ENCODE peak calls at places on chromosome 18, in ten cellular contexts. A is body of pancreas, C is endothelial cell, Y is progenitor cell of endocrine pancreas, U is astrocyte of the spinal cord, F is coronary artery, B is HFFc6, H is GM10248, D is fibroblast of villous mesenchyme, X is GM23338. L is an unnamed sample.

GRCh38 chr18:40957533-40958070 is 997.4 kb upstream of the PIK3C3 start:
- DNase-seq in A (no peak), H (no peak), F (no peak), X (peak; percentile 38), Y (no peak), C (no peak), U (no peak), D (no peak), B (no peak), L (no peak)

GRCh38 chr18:56148373-56148772 is 490.0 kb downstream of the TXNL1 start:
- DNase-seq in D (no peak), U (peak; percentile 82), H (no peak), A (no peak), Y (no peak), B (peak; percentile 86), C (no peak), X (no peak), F (no peak), L (peak; percentile 35)

GRCh38 chr18:80022613-80023012 is 11.6 kb upstream of the RBFA start:
- DNase-seq in U (peak; percentile 41), D (peak; percentile 41), X (peak; percentile 42), B (no peak), H (no peak), A (no peak), C (no peak), F (no peak), Y (no peak), L (peak; percentile 44)

GRCh38 chr18:6877288-6877687 is 147.8 kb downstream of the ARHGAP28 start:
- DNase-seq in C (no peak), F (no peak), H (no peak), X (no peak), B (no peak), U (no peak), A (no peak), Y (no peak), D (no peak), L (no peak)

GRCh38 chr18:76643996-76644395 is 149.0 kb upstream of the ZNF516 start:
- DNase-seq in U (no peak), X (no peak), F (no peak), B (no peak), H (no peak), C (no peak), D (no peak), A (no peak), Y (no peak), L (no peak)

GRCh38 chr18:14974576-14974975 is 226.6 kb downstream of the ANKRD30B start:
- DNase-seq in Y (no peak), D (no peak), U (no peak), C (no peak), H (no peak), B (no peak), A (no peak), F (no peak), X (no peak), L (no peak)

GRCh38 chr18:32346667-32347066 is 124.0 kb downstream of the GAREM1 start:
- DNase-seq in U (peak; percentile 54), D (no peak), X (peak; percentile 52), C (no peak), H (no peak), B (no peak), Y (no peak), F (no peak), A (no peak), L (peak; percentile 37)

GRCh38 chr18:76720683-76721082 is 101.7 kb upstream of the ZNF236 start:
- DNase-seq in D (peak; percentile 62), F (peak; percentile 24), Y (no peak), U (no peak), H (no peak), B (no peak), A (no peak), C (no peak), X (no peak), L (peak; percentile 19)

GRCh38 chr18:59950215-59950944 is 50.6 kb downstream of the PMAIP1 start:
- DNase-seq in A (peak; percentile 60), C (no peak), U (peak; percentile 46), X (no peak), B (no peak), H (no peak), Y (no peak), D (no peak), F (no peak), L (no peak)

GRCh38 chr18:53147472-53147871 is 807.5 kb downstream of the DCC start:
- DNase-seq in A (no peak), H (no peak), B (no peak), D (no peak), Y (no peak), F (no peak), U (no peak), C (no peak), X (no peak), L (no peak)

GRCh38 chr18:53148056-53148574 is 808.1 kb downstream of the DCC start:
- DNase-seq in A (no peak), C (no peak), F (no peak), Y (no peak), B (no peak), U (no peak), X (no peak), D (no peak), H (no peak), L (no peak)

GRCh38 chr18:53153800-53154199 is 813.8 kb downstream of the DCC start:
- DNase-seq in A (no peak), X (no peak), C (no peak), D (no peak), H (no peak), B (no peak), F (no peak), U (no peak), Y (no peak), L (no peak)

GRCh38 chr18:53152478-53152877 is 812.5 kb downstream of the DCC start:
- DNase-seq in Y (no peak), U (no peak), D (no peak), H (no peak), X (peak; percentile 22), F (no peak), B (no peak), A (no peak), C (no peak), L (no peak)

DNA sequence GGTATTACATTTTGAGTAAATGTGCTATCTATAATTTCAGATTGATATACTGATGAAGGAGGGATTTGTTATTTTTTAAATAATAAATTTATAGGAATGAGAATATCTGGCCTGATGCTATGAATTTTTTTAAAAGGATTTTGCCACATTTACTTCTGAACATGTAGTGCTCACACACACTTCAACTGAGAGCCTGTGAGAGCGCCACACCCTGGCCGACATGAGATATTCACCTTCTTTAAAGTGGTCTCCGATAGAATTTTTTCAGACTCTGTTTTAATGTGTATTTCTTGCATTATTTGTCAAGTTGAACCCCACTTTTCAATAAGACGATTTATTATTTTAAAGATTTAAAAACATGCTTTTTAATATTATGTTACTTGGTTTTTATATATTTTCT is 813.3 kb downstream of the DCC start:
- DNase-seq in C (peak; percentile 60), B (no peak), F (no peak), H (no peak), U (no peak), D (no peak), Y (no peak), A (no peak), X (peak; percentile 65), L (peak; percentile 2)
- TF ChIP-seq CTCF in C (peak; percentile 81), B (peak; percentile 41), F (no peak), H (peak; percentile 35), U (peak; percentile 26), D (no peak), Y (peak; percentile 69), A (no peak), X (peak; percentile 76), L (no peak)

DNA sequence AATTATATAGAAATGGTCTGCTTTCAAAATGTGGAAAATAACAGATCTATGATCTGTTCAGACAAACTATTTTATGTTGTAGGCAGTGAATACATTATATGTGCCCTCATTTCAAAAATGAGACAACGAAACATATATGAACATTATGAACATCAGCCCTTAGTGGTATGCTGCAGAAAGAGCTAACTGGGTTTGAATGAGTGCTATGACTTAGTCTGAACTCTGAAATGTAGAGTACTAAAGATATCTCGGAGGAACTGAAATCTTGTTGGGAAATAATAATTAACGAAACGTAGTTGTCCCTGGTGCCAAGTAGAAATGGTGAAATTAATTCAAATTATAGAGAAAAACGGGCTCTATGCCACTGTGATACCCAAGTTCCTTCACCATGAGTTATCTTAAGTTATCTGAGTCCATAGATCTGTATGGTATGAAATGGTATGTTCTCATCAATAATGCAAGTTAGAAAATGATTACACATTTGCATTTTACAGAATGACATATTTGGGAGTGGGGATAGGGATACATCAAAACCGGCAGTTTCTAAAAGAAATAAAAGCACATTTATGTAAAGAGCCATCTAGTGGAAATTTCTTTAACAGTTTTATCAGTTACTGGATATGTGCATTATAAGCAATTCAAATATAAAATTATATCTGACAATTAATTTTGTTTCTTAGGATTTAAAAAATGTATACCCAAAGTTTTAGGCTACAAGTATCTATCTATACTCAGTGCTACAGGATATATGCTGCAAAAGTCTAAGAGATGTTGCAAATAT is 26.7 kb downstream of the STARD6 start:
- DNase-seq in H (no peak), Y (no peak), U (no peak), A (no peak), D (no peak), C (no peak), X (no peak), B (no peak), F (no peak), L (no peak)
- TF ChIP-seq CTCF in H (no peak), Y (no peak), U (no peak), A (no peak), D (no peak), C (no peak), X (no peak), B (peak; percentile 60), F (no peak), L (peak; percentile 12)

GRCh38 chr18:22504665-22505064 is 87.0 kb upstream of the CTAGE1 start:
- DNase-seq in X (no peak), Y (no peak), C (no peak), H (no peak), D (peak; percentile 84), A (no peak), F (no peak), B (peak; percentile 58), U (no peak), L (no peak)
- TF ChIP-seq CTCF in X (no peak), Y (no peak), C (no peak), H (no peak), D (no peak), A (no peak), F (no peak), B (no peak), U (no peak), L (no peak)

DNA sequence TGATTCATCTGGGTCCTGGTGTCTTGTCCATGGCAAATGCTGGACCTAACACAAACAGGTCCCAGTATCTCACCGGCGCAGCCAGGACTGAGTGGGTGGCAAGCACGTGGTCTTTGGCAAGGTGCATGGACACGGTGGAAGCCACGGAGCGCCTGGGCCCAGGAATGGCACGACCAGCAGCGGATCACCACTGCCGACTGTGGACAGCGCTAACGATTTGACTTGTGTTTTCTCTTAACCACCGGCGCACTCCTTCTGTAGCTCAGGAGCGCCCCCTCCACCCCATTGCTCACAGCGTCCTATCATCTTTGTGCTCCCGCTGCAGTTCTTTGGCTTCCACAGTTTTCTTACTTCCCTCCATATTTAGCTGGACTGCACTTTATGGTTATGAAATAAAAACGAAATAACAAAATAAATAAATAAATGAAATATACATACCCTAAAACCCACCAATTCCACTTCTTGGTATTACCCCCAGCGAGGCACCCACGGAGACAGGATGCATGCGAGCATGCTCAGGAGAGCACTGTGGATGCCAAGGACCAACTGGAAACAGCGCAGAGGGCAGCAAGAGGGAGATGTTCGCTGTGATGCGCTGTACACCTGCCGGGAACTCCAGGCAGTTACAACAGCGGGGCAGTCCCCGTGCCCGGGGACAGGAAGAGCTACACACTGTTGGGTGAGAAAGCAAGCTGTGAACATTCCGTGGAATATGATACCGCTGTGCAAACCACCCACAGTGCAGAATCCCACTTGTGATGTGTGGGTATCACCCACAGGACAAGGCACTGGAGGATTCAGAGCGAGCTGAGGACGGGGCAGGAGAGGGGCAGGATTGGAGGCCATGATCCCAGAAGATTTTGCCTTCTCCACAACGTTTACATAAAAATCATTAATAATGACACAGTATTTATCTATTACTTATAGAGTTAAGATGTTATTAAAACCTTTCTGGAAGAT is 7.0 kb upstream of the CIDEA start:
- DNase-seq in C (peak; percentile 66), Y (no peak), U (no peak), F (no peak), X (peak; percentile 94), H (no peak), B (no peak), D (peak; percentile 10), A (no peak), L (peak; percentile 35)
- TF ChIP-seq CTCF in C (peak; percentile 38), Y (peak; percentile 68), U (peak; percentile 51), F (no peak), X (peak; percentile 74), H (peak; percentile 30), B (peak; percentile 55), D (peak; percentile 41), A (no peak), L (peak; percentile 43)

L was measured in fibroblast of pulmonary artery.